ENCODE peak calls at places on chromosomes 11 and 22, in five cellular contexts. Q is NCI-H446 treated with DMSO at 0.1 percent for 48 hours; G is NCI-H524; J is body of pancreas; W is naive thymus-derived CD8-positive, alpha-beta T cell. V is an unnamed sample.
A peak's percentile ranks its signal among the peaks of the same experiment; 100 is the strongest.

GRCh38 chr11:73869234-73869949 is 7.3 kb downstream of the COA4 start:
- DNase-seq in Q (no peak), J (no peak), G (no peak), W (no peak), V (peak; percentile 58)

GRCh38 chr22:26442086-26442756 is 13.2 kb downstream of the ASPHD2 start:
- DNase-seq in Q (no peak), W (no peak), J (no peak), G (no peak), V (no peak)

GRCh38 chr11:84398017-84398626 is 1112.0 kb upstream of the CCDC90B start:
- DNase-seq in G (no peak), J (no peak), Q (peak; percentile 51), W (no peak), V (peak; percentile 52)

GRCh38 chr11:4430060-4430459 is 19.0 kb upstream of the OR52K2 start:
- DNase-seq in G (no peak), J (no peak), W (no peak), Q (no peak), V (no peak)

GRCh38 chr11:64176751-64177150 is 9.2 kb upstream of the STIP1 start:
- DNase-seq in W (no peak), G (no peak), J (no peak), Q (no peak), V (no peak)

GRCh38 chr22:50201191-50202129 is 649 bp downstream of the SELENOO start:
- DNase-seq in J (peak; percentile 63), W (no peak), G (no peak), Q (no peak), V (no peak)

GRCh38 chr11:82458777-82459176 is 274.9 kb downstream of the FAM181B start:
- DNase-seq in J (no peak), G (peak; percentile 23), W (no peak), Q (no peak), V (no peak)

GRCh38 chr11:44203270-44204043 is 106.5 kb downstream of the ALX4 start:
- DNase-seq in W (no peak), G (no peak), J (no peak), Q (no peak), V (no peak)

GRCh38 chr11:28606930-28607329 is 498.7 kb downstream of the METTL15 start:
- DNase-seq in J (no peak), G (no peak), Q (no peak), W (no peak), V (peak; percentile 37)

GRCh38 chr11:10931761-10932700 is 74.2 kb upstream of the ZBED5 start:
- DNase-seq in J (no peak), W (no peak), G (peak; percentile 35), Q (no peak), V (peak; percentile 30)

GRCh38 chr11:3105791-3106735 is 48.8 kb upstream of the CARS1 start:
- DNase-seq in Q (no peak), W (no peak), J (no peak), G (no peak), V (no peak)

GRCh38 chr22:27952779-27953178 is 33.7 kb upstream of the PITPNB start:
- DNase-seq in J (no peak), W (no peak), Q (no peak), G (no peak), V (no peak)

GRCh38 chr22:36201630-36202312 is at the start of gene APOL4:
- DNase-seq in G (no peak), Q (peak; percentile 56), J (peak; percentile 53), W (no peak), V (no peak)

GRCh38 chr11:13261600-13262061 is 16.0 kb upstream of the BMAL1 start:
- DNase-seq in G (no peak), J (no peak), W (no peak), Q (no peak), V (peak; percentile 92)

GRCh38 chr11:131498631-131499053 is 128.2 kb downstream of the NTM start:
- DNase-seq in J (no peak), W (no peak), G (no peak), Q (no peak), V (no peak)

GRCh38 chr11:70111269-70112016 is 33.3 kb downstream of the ANO1 start:
- DNase-seq in J (peak; percentile 50), Q (no peak), W (no peak), G (no peak), V (peak; percentile 31)

GRCh38 chr22:22058649-22059475 is 76.3 kb upstream of the TOP3B start:
- DNase-seq in G (no peak), Q (no peak), J (no peak), W (no peak), V (no peak)

GRCh38 chr22:19177164-19178064 is 1.1 kb downstream of the SLC25A1 start:
- DNase-seq in J (no peak), G (no peak), W (no peak), Q (no peak), V (no peak)

GRCh38 chr11:128181984-128182383 is 405.4 kb downstream of the ETS1 start:
- DNase-seq in Q (no peak), G (no peak), J (no peak), W (no peak), V (no peak)

GRCh38 chr22:33710326-33710725 is 209.9 kb downstream of the LARGE1 start:
- DNase-seq in J (no peak), G (no peak), Q (no peak), W (no peak), V (no peak)

GRCh38 chr11:18321622-18321990 is 334 bp downstream of the HPS5 start:
- DNase-seq in Q (no peak), W (no peak), J (no peak), G (no peak), V (peak; percentile 10)

GRCh38 chr11:70755410-70756158 is 357.3 kb downstream of the CTTN start:
- DNase-seq in J (peak; percentile 66), G (peak; percentile 37), Q (peak; percentile 19), W (peak; percentile 26), V (peak; percentile 85)

GRCh38 chr11:9714540-9714939 is 50.7 kb downstream of the SWAP70 start:
- DNase-seq in Q (no peak), G (no peak), W (no peak), J (no peak), V (no peak)

GRCh38 chr11:76140912-76141574 is 65.3 kb downstream of the WNT11 start:
- DNase-seq in G (no peak), Q (no peak), J (no peak), W (no peak), V (no peak)

GRCh38 chr11:61567286-61568061 is 13.4 kb downstream of the SYT7 start:
- DNase-seq in J (peak; percentile 81), Q (no peak), W (peak; percentile 76), G (peak; percentile 38), V (peak; percentile 81)

GRCh38 chr11:113839842-113840241 is 35.5 kb downstream of the USP28 start:
- DNase-seq in W (no peak), G (no peak), J (no peak), Q (no peak), V (no peak)

GRCh38 chr22:42270178-42270511 is 308 bp downstream of the TCF20 start:
- DNase-seq in G (no peak), J (peak; percentile 31), W (no peak), Q (no peak), V (peak; percentile 32)

GRCh38 chr11:41040474-41040873 is 419.0 kb downstream of the LRRC4C start:
- DNase-seq in J (no peak), G (no peak), W (no peak), Q (no peak), V (no peak)

GRCh38 chr22:46748948-46749681 is 11.1 kb upstream of the CERK start:
- DNase-seq in J (no peak), Q (no peak), G (no peak), W (peak; percentile 71), V (peak; percentile 25)

GRCh38 chr22:40694409-40694808 is 15.1 kb downstream of the MCHR1 start:
- DNase-seq in Q (peak; percentile 92), J (no peak), G (peak; percentile 57), W (no peak), V (no peak)

GRCh38 chr11:35420371-35420770 is 1.0 kb upstream of the SLC1A2 start:
- DNase-seq in W (no peak), J (no peak), G (no peak), Q (no peak), V (no peak)